ENCODE peak calls at places on chromosomes 11 and 22, in four cellular contexts. Z is GM12878, Q is IMR-90, T is endothelial cell of umbilical vein. C is an unnamed sample.
A peak's percentile ranks its signal among the peaks of the same experiment; 100 is the strongest.

GRCh38 chr22:17359501-17359900 is 9.8 kb upstream of the CECR2 start:
- DNase-seq in Z (no peak), Q (no peak), T (no peak), C (no peak)

GRCh38 chr11:105891685-105892084 is 130.4 kb downstream of the MSANTD4 start:
- DNase-seq in Z (no peak), Q (no peak), T (no peak), C (no peak)

GRCh38 chr11:134399996-134400395 is 12.0 kb downstream of the B3GAT1 start:
- DNase-seq in Z (no peak), Q (no peak), T (no peak), C (no peak)

GRCh38 chr22:39179401-39179827 is 26.9 kb upstream of the CBX7 start:
- DNase-seq in Z (no peak), Q (no peak), T (no peak), C (peak; percentile 33)

GRCh38 chr11:34988294-34989255 is 72.2 kb downstream of the PDHX start:
- DNase-seq in Z (no peak), Q (peak; percentile 76), T (no peak), C (no peak)

GRCh38 chr11:66891849-66892660 is 35.2 kb downstream of the LRFN4 start:
- DNase-seq in Z (peak; percentile 88), Q (peak; percentile 99), T (peak; percentile 83), C (peak; percentile 86)

GRCh38 chr11:130480721-130481140 is 32.3 kb downstream of the ADAMTS15 start:
- DNase-seq in Z (no peak), Q (peak; percentile 12), T (peak; percentile 80), C (no peak)

GRCh38 chr11:126280595-126280994 is 2.3 kb upstream of the TIRAP start:
- DNase-seq in Z (no peak), Q (no peak), T (no peak), C (no peak)

GRCh38 chr11:8234425-8234821 is 29.3 kb downstream of the LMO1 start:
- DNase-seq in Z (no peak), Q (no peak), T (no peak), C (no peak)

GRCh38 chr11:111930472-111930871 is 6.7 kb upstream of the DIXDC1 start:
- DNase-seq in Z (no peak), Q (no peak), T (no peak), C (no peak)

GRCh38 chr22:21915624-21916308 is 36.9 kb downstream of the PPM1F start:
- DNase-seq in Z (no peak), Q (no peak), T (no peak), C (no peak)

GRCh38 chr22:21917959-21918261 is 34.7 kb downstream of the PPM1F start:
- DNase-seq in Z (no peak), Q (no peak), T (no peak), C (no peak)

GRCh38 chr22:21916309-21916918 is 36.2 kb downstream of the PPM1F start:
- DNase-seq in Z (no peak), Q (no peak), T (no peak), C (no peak)

GRCh38 chr22:21918466-21919185 is 34.0 kb downstream of the PPM1F start:
- DNase-seq in Z (no peak), Q (no peak), T (no peak), C (no peak)

GRCh38 chr22:21917206-21917958 is 35.3 kb downstream of the PPM1F start:
- DNase-seq in Z (no peak), Q (no peak), T (no peak), C (no peak)
- TF ChIP-seq FOS in Z (no peak), Q (no peak), T (no peak), C (no peak)

DNA sequence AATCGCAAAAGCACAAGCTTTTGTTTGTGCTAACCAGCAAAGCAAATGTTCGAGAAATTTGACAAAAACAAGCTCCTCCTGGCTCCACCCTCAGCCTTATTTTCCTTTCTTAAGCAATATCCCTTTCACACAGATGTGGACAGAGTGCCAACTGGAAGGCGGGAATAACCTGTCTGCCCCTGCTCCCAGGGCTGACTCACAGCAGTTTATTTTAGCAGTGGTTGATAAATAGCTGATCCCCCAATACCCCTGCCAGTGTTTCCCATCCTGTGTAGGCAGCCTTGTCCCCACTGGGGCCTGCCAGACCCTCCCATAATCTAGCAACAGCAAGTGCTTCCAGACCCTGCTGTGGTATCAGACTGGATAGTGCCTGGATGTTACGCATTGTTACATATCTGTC is 53.5 kb downstream of the PARVA start:
- DNase-seq in Z (no peak), Q (peak; percentile 91), T (peak; percentile 96), C (no peak)
- TF ChIP-seq FOS in Z (no peak), Q (peak; percentile 57), T (peak; percentile 37), C (no peak)

GRCh38 chr22:49394116-49394785 is 433.4 kb downstream of the BRD1 start:
- DNase-seq in Z (no peak), Q (no peak), T (no peak), C (no peak)

GRCh38 chr22:49392841-49393510 is 434.7 kb downstream of the BRD1 start:
- DNase-seq in Z (no peak), Q (no peak), T (no peak), C (no peak)

GRCh38 chr22:49391436-49391835 is 436.2 kb downstream of the BRD1 start:
- DNase-seq in Z (no peak), Q (no peak), T (no peak), C (no peak)

GRCh38 chr22:49392247-49392646 is 435.4 kb downstream of the BRD1 start:
- DNase-seq in Z (no peak), Q (no peak), T (no peak), C (no peak)

GRCh38 chr22:49393526-49393925 is 434.1 kb downstream of the BRD1 start:
- DNase-seq in Z (no peak), Q (no peak), T (no peak), C (no peak)
- TF ChIP-seq FOS in Z (no peak), Q (no peak), T (no peak), C (no peak)

GRCh38 chr22:37266581-37267127 is 15.7 kb upstream of the CYTH4 start:
- DNase-seq in Z (no peak), Q (no peak), T (no peak), C (no peak)

GRCh38 chr22:37263966-37264887 is 18.1 kb upstream of the CYTH4 start:
- DNase-seq in Z (no peak), Q (no peak), T (no peak), C (no peak)

GRCh38 chr22:37269930-37270678 is 12.2 kb upstream of the CYTH4 start:
- DNase-seq in Z (no peak), Q (no peak), T (no peak), C (no peak)

GRCh38 chr22:37267661-37268413 is 14.5 kb upstream of the CYTH4 start:
- DNase-seq in Z (no peak), Q (peak; percentile 38), T (no peak), C (no peak)

GRCh38 chr22:37267128-37267587 is 15.2 kb upstream of the CYTH4 start:
- DNase-seq in Z (no peak), Q (no peak), T (peak; percentile 52), C (peak; percentile 58)
- TF ChIP-seq FOS in Z (no peak), Q (no peak), T (no peak), C (no peak)

DNA sequence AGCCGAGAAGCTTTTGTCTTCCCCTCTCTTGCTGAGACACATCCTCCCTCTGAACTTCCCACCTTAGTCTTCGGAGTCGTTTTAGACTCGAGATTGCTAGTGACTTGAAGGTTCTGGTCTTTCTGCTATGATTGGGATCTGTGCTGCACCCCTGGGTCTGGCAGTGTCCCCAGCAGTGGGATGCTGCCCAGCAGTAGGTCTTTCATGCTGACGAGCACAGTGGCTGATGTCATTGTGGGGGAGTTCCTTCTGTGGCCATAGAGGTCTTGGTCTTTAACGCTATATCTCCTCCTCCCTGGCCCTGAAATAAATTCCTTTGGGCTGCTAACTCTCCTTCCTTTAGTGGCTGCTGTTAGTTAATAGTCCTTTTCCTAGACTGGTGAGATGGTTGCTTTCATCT is 136.3 kb downstream of the TEAD1 start:
- DNase-seq in Z (no peak), Q (peak; percentile 64), T (no peak), C (peak; percentile 46)
- TF ChIP-seq FOS in Z (no peak), Q (no peak), T (no peak), C (no peak)

GRCh38 chr11:116309446-116309845 is 463.3 kb downstream of the BUD13 start:
- DNase-seq in Z (no peak), Q (no peak), T (no peak), C (no peak)
- TF ChIP-seq FOS in Z (no peak), Q (no peak), T (no peak), C (no peak)

GRCh38 chr11:116563713-116564050 is 209.1 kb downstream of the BUD13 start:
- DNase-seq in Z (no peak), Q (no peak), T (no peak), C (no peak)
- TF ChIP-seq FOS in Z (no peak), Q (no peak), T (no peak), C (no peak)

GRCh38 chr11:47388697-47389576 is 10.6 kb upstream of the SPI1 start:
- DNase-seq in Z (no peak), Q (no peak), T (no peak), C (no peak)
- TF ChIP-seq FOS in Z (no peak), Q (no peak), T (no peak), C (no peak)

C was measured in K562.